ENCODE peak calls at places on chromosomes 7 and 10, in eight cellular contexts. N is cardiac muscle cell, V is colonic mucosa, W is WTC11, K is body of pancreas, Z is upper lobe of right lung, X is GM13976, T is neural crest cell. U is an unnamed sample.

GRCh38 chr10:47261121-47261520 is 38.9 kb upstream of the GDF10 start:
- DNase-seq in T (no peak), K (no peak), N (no peak), W (no peak), V (no peak), Z (no peak), X (peak), U (no peak)

GRCh38 chr7:132536646-132537395 is 39.4 kb downstream of the PLXNA4 start:
- DNase-seq in K (no peak), T (no peak), W (no peak), V (no peak), X (no peak), N (peak), Z (no peak), U (no peak)

GRCh38 chr7:144137501-144137900 is 14.5 kb downstream of the OR2A14 start:
- DNase-seq in X (no peak), N (peak), K (no peak), V (no peak), Z (no peak), T (no peak), W (no peak), U (no peak)

GRCh38 chr7:7169296-7169695 is 13.0 kb upstream of the C1GALT1 start:
- DNase-seq in N (no peak), T (no peak), V (no peak), W (no peak), X (no peak), K (no peak), Z (no peak), U (no peak)

GRCh38 chr10:102267748-102268147 is 22.4 kb downstream of the GBF1 start:
- DNase-seq in V (no peak), X (no peak), T (no peak), Z (no peak), W (no peak), N (peak), K (no peak), U (no peak)

GRCh38 chr10:97185326-97186058 is at the start of gene SLIT1:
- DNase-seq in K (no peak), V (no peak), X (no peak), W (peak), T (peak), N (no peak), Z (peak), U (peak)

GRCh38 chr7:104548861-104549260 is 220.5 kb downstream of the LHFPL3 start:
- DNase-seq in W (no peak), T (no peak), N (no peak), X (no peak), V (no peak), K (no peak), Z (no peak), U (no peak)

GRCh38 chr7:127938588-127938987 is 92.6 kb downstream of the LRRC4 start:
- DNase-seq in K (no peak), N (peak), V (no peak), Z (no peak), X (no peak), T (no peak), W (no peak), U (no peak)

GRCh38 chr10:1589257-1589656 is 148.1 kb downstream of the ADARB2 start:
- DNase-seq in V (no peak), K (no peak), X (no peak), N (no peak), W (no peak), Z (no peak), T (no peak), U (no peak)

GRCh38 chr7:69912846-69913245 is 314.6 kb downstream of the AUTS2 start:
- DNase-seq in Z (no peak), W (no peak), V (no peak), T (no peak), X (no peak), K (no peak), N (no peak), U (no peak)

GRCh38 chr7:98701372-98701771 is 84.3 kb downstream of the NPTX2 start:
- DNase-seq in T (no peak), V (no peak), Z (no peak), K (no peak), N (no peak), X (no peak), W (no peak), U (no peak)

GRCh38 chr7:77866370-77866769 is 67.8 kb downstream of the PHTF2 start:
- DNase-seq in X (no peak), W (no peak), K (no peak), T (no peak), Z (no peak), N (peak), V (no peak), U (no peak)

GRCh38 chr10:6995846-6996245 is 415.0 kb downstream of the SFMBT2 start:
- DNase-seq in V (no peak), W (no peak), K (no peak), Z (no peak), T (no peak), X (no peak), N (peak), U (no peak)

GRCh38 chr7:140649566-140650205 is 9.1 kb upstream of the DENND2A start:
- DNase-seq in Z (peak), K (no peak), W (no peak), X (no peak), N (no peak), V (no peak), T (no peak), U (no peak)

GRCh38 chr7:57198801-57199200 is 66.6 kb upstream of the ZNF479 start:
- DNase-seq in N (no peak), X (no peak), W (no peak), T (no peak), Z (peak), V (no peak), K (no peak), U (no peak)

DNA sequence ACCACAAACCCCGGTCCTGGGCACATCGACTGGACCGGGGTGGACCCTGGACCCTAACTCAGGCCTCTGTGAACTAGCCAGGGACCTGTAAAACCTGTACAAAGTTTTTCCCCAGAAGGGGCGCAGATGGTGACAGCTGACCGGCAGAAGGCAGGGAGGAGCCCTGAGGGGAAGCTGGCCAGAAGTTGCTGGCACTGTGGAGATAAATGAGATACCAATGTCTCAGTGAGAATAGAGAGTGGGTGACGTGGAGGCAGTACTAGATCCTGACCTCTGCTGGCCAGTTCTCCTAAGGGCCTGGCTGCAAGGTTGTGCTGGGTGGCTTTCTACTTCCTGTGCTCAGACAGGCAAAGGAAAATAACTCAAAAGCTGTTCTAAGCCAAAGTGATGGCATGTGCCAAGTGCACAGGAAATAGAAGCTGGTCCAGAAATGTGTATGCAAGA is 10.6 kb upstream of the TSPAN14 start:
- DNase-seq in W (peak), V (peak), N (peak), K (no peak), T (no peak), Z (no peak), X (peak), U (peak)
- TF ChIP-seq CTCF in W (no peak), V (peak), N (peak), K (peak), T (peak), Z (peak), X (peak), U (peak)

DNA sequence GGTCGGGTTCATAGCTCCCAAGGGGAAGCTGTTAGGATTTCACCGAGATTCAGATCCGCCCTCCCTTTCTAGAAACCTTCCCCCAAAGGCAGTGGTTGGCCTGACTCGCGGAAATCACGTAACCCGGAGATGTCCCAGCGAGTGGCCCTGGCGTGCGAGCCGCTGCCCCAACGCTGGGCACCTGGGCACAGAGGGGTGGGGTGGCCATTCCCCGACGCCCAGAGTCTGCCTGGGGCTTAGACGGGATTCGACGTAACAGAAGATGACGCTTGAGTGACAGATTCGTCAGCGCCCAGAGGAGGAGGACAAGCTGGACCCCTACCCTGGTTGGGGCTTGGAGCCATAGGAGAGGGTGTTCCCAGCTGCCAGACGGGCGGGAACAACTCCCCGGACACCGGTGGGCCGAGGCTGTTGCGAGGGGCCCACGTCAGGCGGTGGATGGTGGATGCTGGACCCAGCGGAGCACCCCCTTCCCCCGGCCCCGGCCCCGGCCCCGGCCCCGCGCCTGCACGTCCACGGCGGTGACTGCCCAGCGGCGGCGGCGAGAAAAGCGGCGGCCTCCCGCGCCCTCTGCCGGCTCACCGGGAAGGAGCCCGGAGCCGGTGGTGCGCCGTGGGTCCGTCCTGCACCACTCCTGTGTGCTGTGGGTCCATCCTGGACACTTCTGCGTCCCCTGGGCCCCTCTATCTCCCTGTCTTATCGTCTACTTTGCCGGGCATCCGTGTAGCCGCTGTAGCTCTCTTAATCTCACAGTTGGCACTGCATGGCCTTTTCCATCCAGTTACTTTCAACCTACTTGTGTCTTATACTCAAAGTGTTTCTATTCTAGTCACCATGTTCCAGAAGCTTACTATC is 35.4 kb upstream of the KNDC1 start:
- DNase-seq in N (peak), K (peak), T (peak), X (no peak), V (no peak), W (peak), Z (peak), U (peak)
- TF ChIP-seq CTCF in N (peak), K (peak), T (peak), X (peak), V (peak), W (peak), Z (peak), U (peak)

DNA sequence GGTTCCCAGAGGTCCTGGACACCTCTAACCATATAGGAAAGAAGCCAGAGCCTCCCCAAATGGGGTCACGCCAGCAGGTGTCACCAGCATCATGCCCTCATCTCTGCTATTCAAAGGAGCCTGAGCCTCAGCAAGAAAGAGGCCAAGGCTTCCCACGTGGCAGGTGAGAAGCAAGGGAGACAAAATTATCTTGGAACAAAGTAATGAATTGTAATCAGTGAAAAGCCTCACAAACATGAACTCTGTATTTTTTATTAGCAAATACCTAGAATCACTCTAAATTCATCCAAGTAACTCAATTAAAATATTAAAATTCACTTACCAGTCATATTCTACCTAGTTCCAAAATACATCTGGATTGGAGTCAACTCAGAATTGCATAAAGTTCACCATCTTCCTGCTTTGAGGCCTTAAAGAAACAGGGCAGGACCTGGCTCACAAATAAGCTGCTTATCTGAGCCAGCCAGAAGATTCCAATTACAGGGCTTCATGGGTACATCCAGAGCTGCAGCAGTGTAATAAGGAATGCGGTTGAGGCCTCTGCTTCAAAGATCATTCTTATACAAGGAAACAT is 68.7 kb downstream of the SGMS1 start:
- DNase-seq in Z (no peak), W (peak), K (no peak), N (peak), V (no peak), X (no peak), T (no peak), U (no peak)
- TF ChIP-seq CTCF in Z (no peak), W (no peak), K (no peak), N (no peak), V (no peak), X (no peak), T (no peak), U (no peak)

GRCh38 chr10:78438094-78438906 is 404.6 kb downstream of the RPS24 start:
- DNase-seq in K (no peak), N (no peak), W (no peak), T (no peak), X (no peak), V (no peak), Z (no peak), U (no peak)
- TF ChIP-seq CTCF in K (no peak), N (no peak), W (no peak), T (no peak), X (no peak), V (no peak), Z (no peak), U (peak)

DNA sequence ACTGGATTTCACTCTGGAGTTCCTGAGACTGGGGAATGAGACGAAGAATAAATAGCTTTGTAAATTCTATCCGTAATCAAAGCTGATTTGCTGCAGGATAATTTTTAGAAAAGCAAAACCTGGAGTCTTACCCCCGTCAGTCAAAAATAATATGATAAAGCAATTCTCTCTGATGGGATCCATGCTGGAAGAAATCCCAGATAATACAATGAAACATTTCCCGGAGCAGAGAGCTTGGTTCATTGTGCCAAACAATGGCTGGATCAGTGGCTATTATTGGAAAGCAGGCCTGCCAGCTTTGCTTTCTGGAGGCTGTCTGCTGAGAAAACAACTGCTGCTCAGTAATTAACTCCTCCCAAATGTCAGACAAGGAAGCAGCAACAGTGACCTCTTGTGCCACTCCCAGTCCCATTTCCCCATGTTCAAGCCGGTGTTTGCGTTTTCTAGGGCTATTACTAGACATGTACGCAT is 609.4 kb upstream of the PCDH15 start:
- DNase-seq in W (peak), K (peak), N (peak), Z (no peak), T (peak), X (no peak), V (peak), U (peak)
- TF ChIP-seq CTCF in W (no peak), K (no peak), N (no peak), Z (no peak), T (peak), X (no peak), V (no peak), U (peak)

GRCh38 chr10:68192113-68192512 is 39.8 kb downstream of the ATOH7 start:
- DNase-seq in V (no peak), X (no peak), K (no peak), W (no peak), Z (no peak), N (no peak), T (no peak), U (no peak)

GRCh38 chr10:68196707-68197106 is 35.2 kb downstream of the ATOH7 start:
- DNase-seq in W (no peak), Z (no peak), V (no peak), X (no peak), K (no peak), N (no peak), T (no peak), U (no peak)

GRCh38 chr10:68188835-68189234 is 43.1 kb downstream of the ATOH7 start:
- DNase-seq in T (no peak), K (no peak), V (no peak), N (no peak), X (no peak), Z (no peak), W (no peak), U (no peak)

DNA sequence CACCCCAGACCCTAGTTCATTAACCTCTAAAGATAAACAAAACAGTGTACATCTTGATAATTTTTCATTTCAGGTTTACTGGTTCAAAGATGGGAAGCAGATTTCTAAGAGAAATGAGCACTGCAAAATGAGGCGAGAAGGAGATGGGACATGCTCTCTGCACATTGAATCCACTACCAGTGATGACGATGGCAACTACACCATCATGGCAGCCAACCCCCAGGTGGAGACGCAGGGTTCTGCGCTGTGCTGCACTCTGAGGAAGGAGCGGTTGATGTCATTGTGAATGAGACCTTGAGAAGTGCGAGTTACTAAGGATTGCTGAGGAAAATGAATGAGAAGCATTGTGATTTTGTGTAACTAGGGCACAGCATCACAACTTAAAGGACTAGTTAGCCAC is 37.6 kb downstream of the ATOH7 start:
- DNase-seq in Z (no peak), W (no peak), T (no peak), X (no peak), V (no peak), K (no peak), N (no peak), U (no peak)
- TF ChIP-seq CTCF in Z (no peak), W (no peak), T (no peak), X (no peak), V (no peak), K (no peak), N (no peak), U (no peak)

GRCh38 chr10:77756319-77757232 is 119.0 kb upstream of the KCNMA1 start:
- DNase-seq in T (peak), K (peak), Z (no peak), N (peak), X (peak), V (peak), W (peak), U (peak)
- TF ChIP-seq CTCF in T (peak), K (peak), Z (peak), N (peak), X (peak), V (peak), W (peak), U (peak)

GRCh38 chr7:123864438-123864837 is 19.5 kb downstream of the HYAL4 start:
- DNase-seq in T (no peak), K (no peak), W (no peak), Z (no peak), V (peak), X (no peak), N (no peak), U (no peak)

GRCh38 chr7:123867220-123867619 is 22.3 kb downstream of the HYAL4 start:
- DNase-seq in T (no peak), V (no peak), N (peak), Z (no peak), X (no peak), W (no peak), K (no peak), U (no peak)

GRCh38 chr7:123864966-123865365 is 20.0 kb downstream of the HYAL4 start:
- DNase-seq in T (no peak), Z (no peak), N (no peak), X (no peak), V (no peak), W (no peak), K (no peak), U (no peak)

GRCh38 chr7:123864012-123864411 is 19.0 kb downstream of the HYAL4 start:
- DNase-seq in T (no peak), N (no peak), W (no peak), V (no peak), K (no peak), X (no peak), Z (no peak), U (peak)

GRCh38 chr7:123865517-123866117 is 20.6 kb downstream of the HYAL4 start:
- DNase-seq in Z (no peak), N (peak), V (peak), K (peak), T (peak), X (peak), W (peak), U (peak)
- TF ChIP-seq CTCF in Z (peak), N (peak), V (peak), K (peak), T (peak), X (peak), W (peak), U (peak)